ENCODE peak calls at places on chromosome 1, in seven cellular contexts. D is thyroid gland, F is BE2C, M is tibial artery, J is cardiac fibroblast, S is fibroblast of the aortic adventitia, U is cardiac muscle cell. H is an unnamed sample.

GRCh38 chr1:34749983-34750382 is 4.9 kb upstream of the GJB5 start:
- DNase-seq in D (no peak), S (no peak), J (peak; percentile 5), U (peak; percentile 3), F (no peak), M (no peak), H (no peak)

GRCh38 chr1:51302270-51302669 is 28.1 kb downstream of the TTC39A start:
- DNase-seq in M (no peak), D (no peak), J (no peak), F (no peak), S (no peak), U (no peak), H (no peak)

GRCh38 chr1:201593200-201593828 is 54.4 kb downstream of the NAV1 start:
- DNase-seq in U (peak; percentile 97), D (no peak), M (peak; percentile 82), J (peak; percentile 98), F (peak; percentile 78), S (peak; percentile 100), H (peak; percentile 69)

GRCh38 chr1:13731897-13732296 is 31.9 kb downstream of the PRDM2 start:
- DNase-seq in M (no peak), S (no peak), F (no peak), J (no peak), D (no peak), U (no peak), H (no peak)

GRCh38 chr1:43547538-43548072 is 16.9 kb downstream of the PTPRF start:
- DNase-seq in D (no peak), F (peak; percentile 33), U (no peak), M (no peak), J (no peak), S (no peak), H (no peak)

GRCh38 chr1:26234644-26235384 is 814 bp downstream of the CEP85 start:
- DNase-seq in U (peak; percentile 21), D (no peak), F (peak; percentile 17), S (peak; percentile 28), J (peak; percentile 25), M (no peak), H (no peak)

GRCh38 chr1:229101475-229101874 is 169.4 kb upstream of the RAB4A start:
- DNase-seq in M (no peak), S (no peak), U (no peak), D (no peak), J (no peak), F (no peak), H (no peak)

GRCh38 chr1:161973924-161974845 is 49.5 kb downstream of the OLFML2B start:
- DNase-seq in D (peak; percentile 13), J (no peak), F (no peak), S (peak; percentile 84), U (peak; percentile 7), M (no peak), H (no peak)

GRCh38 chr1:74673351-74674111 is at the start of gene ERICH3:
- DNase-seq in D (peak; percentile 10), S (peak; percentile 15), J (peak; percentile 6), U (peak; percentile 8), M (no peak), F (no peak), H (no peak)

GRCh38 chr1:152112101-152112884 is 3.0 kb downstream of the TCHH start:
- DNase-seq in F (no peak), J (peak; percentile 16), S (peak; percentile 35), D (no peak), M (no peak), U (peak; percentile 39), H (no peak)

GRCh38 chr1:93614550-93615200 is 67.0 kb downstream of the BCAR3 start:
- DNase-seq in D (no peak), J (no peak), M (no peak), F (no peak), S (peak; percentile 86), U (no peak), H (peak; percentile 44)

GRCh38 chr1:93061895-93062792 is 16.9 kb upstream of the MTF2 start:
- DNase-seq in F (peak; percentile 29), S (peak; percentile 45), J (peak; percentile 62), U (peak; percentile 65), D (peak; percentile 36), M (no peak), H (peak; percentile 51)

GRCh38 chr1:165549908-165550480 is 6.2 kb downstream of the LRRC52 start:
- DNase-seq in J (no peak), S (no peak), F (no peak), U (no peak), M (no peak), D (peak; percentile 45), H (no peak)

GRCh38 chr1:31243451-31244286 is 4.0 kb upstream of the NKAIN1 start:
- DNase-seq in F (no peak), D (no peak), M (no peak), S (no peak), J (peak; percentile 62), U (peak; percentile 24), H (peak; percentile 57)

GRCh38 chr1:230891413-230891812 is 23.1 kb upstream of the C1orf198 start:
- DNase-seq in U (no peak), J (peak; percentile 37), M (no peak), D (no peak), F (no peak), S (no peak), H (no peak)

GRCh38 chr1:208455821-208456220 is 211.6 kb upstream of the PLXNA2 start:
- DNase-seq in F (no peak), U (no peak), D (no peak), M (no peak), J (peak; percentile 2), S (no peak), H (no peak)

DNA sequence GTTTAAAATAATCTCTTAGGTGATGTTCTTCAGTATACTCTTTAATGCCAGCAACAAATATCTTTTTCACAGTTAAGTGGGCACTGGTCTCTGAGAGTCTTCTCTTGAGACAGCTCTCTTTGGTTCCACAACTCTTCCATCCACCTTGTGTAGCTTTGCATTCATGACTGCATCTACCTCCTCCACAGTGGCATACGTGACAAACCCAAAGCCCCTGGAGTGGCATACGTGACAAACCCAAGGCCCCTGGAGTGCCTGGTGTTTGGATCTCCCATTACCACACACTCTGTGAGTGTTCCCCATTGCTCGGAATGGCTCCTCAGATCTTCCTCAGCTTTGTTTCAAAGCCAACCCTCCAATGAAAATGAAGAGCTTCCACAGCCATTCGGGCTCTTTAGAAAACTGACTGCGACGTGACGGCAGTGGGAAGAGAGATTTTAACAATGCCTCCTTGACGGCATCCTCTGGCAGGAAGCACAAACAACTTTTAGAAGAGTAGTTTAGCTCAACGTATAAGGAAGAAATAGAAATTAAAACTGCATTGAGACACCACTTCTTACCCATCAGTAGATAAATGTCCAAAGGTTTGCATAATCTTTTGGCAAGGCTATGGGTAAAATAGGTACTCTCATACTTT is 45.8 kb downstream of the SLC30A7 start:
- DNase-seq in M (no peak), F (no peak), U (no peak), D (no peak), J (no peak), S (no peak), H (no peak)
- H3K4me3 ChIP-seq in M (no peak overlapping the region), F (no peak overlapping the region), U (no peak overlapping the region), D (no peak overlapping the region), J (no peak overlapping the region), S (no peak overlapping the region), H (no peak overlapping the region)

GRCh38 chr1:109391626-109392025 is 6.1 kb downstream of the SORT1 start:
- DNase-seq in U (no peak), F (no peak), D (no peak), J (no peak), M (no peak), S (no peak), H (no peak)
- H3K4me3 ChIP-seq in U (no peak overlapping the region), F (no peak overlapping the region), D (no peak overlapping the region), J (no peak overlapping the region), M (peak overlapping the region; percentile 66), S (no peak overlapping the region), H (no peak overlapping the region)

GRCh38 chr1:40818264-40818961 is 34.8 kb downstream of the KCNQ4 start:
- DNase-seq in S (no peak), U (peak; percentile 50), J (peak; percentile 17), M (no peak), D (peak; percentile 56), F (no peak), H (peak; percentile 52)
- H3K4me3 ChIP-seq in S (peak overlapping the region; percentile 39), U (peak overlapping the region; percentile 33), J (peak overlapping the region; percentile 42), M (peak overlapping the region; percentile 9), D (no peak overlapping the region), F (no peak overlapping the region), H (no peak overlapping the region)

DNA sequence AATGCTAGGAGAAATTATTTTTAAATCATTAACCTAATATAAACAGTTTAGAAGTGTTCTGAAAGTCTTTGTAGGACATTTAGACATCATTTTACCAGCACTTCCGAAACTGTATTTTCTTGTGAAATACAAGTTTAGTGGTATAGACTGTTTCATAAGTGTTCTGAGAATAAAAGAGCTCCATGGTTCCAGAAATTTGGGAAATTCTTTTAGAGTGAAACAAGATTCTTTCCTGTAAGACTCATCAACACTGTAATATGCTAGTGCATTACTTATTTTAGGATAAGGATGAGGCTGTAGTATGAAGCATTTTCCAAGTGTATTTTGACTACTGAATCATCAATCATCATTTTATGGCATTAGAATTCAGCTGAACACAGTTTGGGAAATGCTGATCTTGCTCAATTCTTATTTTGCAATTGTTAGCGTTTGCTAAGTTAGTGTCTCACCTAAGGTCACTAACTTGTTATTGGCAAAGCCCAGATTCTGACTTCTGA is 73.4 kb downstream of the CEP350 start:
- DNase-seq in D (no peak), F (no peak), S (peak; percentile 93), U (peak; percentile 88), M (no peak), J (peak; percentile 95), H (no peak)
- H3K4me3 ChIP-seq in D (no peak overlapping the region), F (no peak overlapping the region), S (no peak overlapping the region), U (no peak overlapping the region), M (no peak overlapping the region), J (no peak overlapping the region), H (no peak overlapping the region)

DNA sequence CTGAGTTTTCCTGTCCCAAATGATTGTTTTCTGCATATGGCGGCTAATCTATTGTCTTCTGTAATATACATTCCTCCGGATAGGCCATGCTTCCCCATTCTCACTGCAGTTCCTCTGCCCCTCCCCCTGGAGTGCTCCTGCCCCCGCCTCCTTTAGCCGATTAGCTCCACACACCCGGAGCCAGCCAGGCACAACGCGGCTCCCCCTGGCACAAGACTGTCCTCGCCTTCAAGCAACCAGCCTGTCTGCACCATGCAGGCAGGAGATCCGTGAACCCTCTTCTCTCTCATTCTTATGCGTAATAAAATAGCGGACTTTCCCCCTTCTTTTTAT is 18.0 kb downstream of the SERTAD4 start:
- DNase-seq in S (no peak), D (peak; percentile 81), U (peak; percentile 35), M (peak; percentile 46), J (no peak), F (peak; percentile 65), H (no peak)
- H3K4me3 ChIP-seq in S (no peak overlapping the region), D (no peak overlapping the region), U (peak overlapping the region; percentile 43), M (peak overlapping the region; percentile 54), J (no peak overlapping the region), F (peak overlapping the region; percentile 69), H (no peak overlapping the region)